ENCODE peak calls at places on chromosomes 13 and 19, in five cellular contexts. H, Y, X, S and M are unnamed samples.

GRCh38 chr13:98626298-98626940 is 49.5 kb upstream of the STK24 start:
- DNase-seq in X (no peak), Y (no peak), S (no peak), H (no peak), M (no peak)

GRCh38 chr19:35291916-35292315 is at the start of gene MAG:
- DNase-seq in H (no peak), S (no peak), X (peak), Y (no peak), M (peak)

GRCh38 chr19:46670874-46671273 is 9.9 kb upstream of the DACT3 start:
- DNase-seq in S (peak), X (no peak), Y (no peak), H (no peak), M (no peak)

GRCh38 chr19:53019684-53020083 is 6.0 kb downstream of the ERVV-1 start:
- DNase-seq in H (peak), Y (no peak), S (no peak), X (no peak), M (no peak)

GRCh38 chr13:30196025-30196424 is 111.3 kb downstream of the KATNAL1 start:
- DNase-seq in X (no peak), S (no peak), Y (no peak), H (no peak), M (no peak)

GRCh38 chr13:23470706-23471610 is 37.5 kb upstream of the SACS start:
- DNase-seq in H (no peak), X (no peak), Y (no peak), S (no peak), M (no peak)

GRCh38 chr13:33112745-33113144 is 96.5 kb downstream of the KL start:
- DNase-seq in Y (no peak), H (no peak), X (no peak), S (peak), M (no peak)

GRCh38 chr13:33016414-33017409 is at the start of gene KL:
- DNase-seq in S (peak), H (peak), Y (no peak), X (no peak), M (no peak)

GRCh38 chr19:42010245-42011126 is 16.5 kb upstream of the ATP1A3 start:
- DNase-seq in Y (no peak), X (no peak), H (no peak), S (peak), M (no peak)

GRCh38 chr13:47478985-47479384 is 522.1 kb downstream of the SUCLA2 start:
- DNase-seq in Y (no peak), H (no peak), S (peak), X (no peak), M (no peak)

GRCh38 chr19:14519860-14520407 is 1.7 kb upstream of the DNAJB1 start:
- DNase-seq in X (peak), H (peak), Y (peak), S (peak), M (no peak)

GRCh38 chr19:12705169-12705568 is 8.7 kb upstream of the FBXW9 start:
- DNase-seq in S (no peak), H (no peak), Y (no peak), X (no peak), M (no peak)

GRCh38 chr13:98549728-98550317 is 27.1 kb downstream of the STK24 start:
- DNase-seq in X (no peak), H (no peak), S (peak), Y (no peak), M (no peak)

GRCh38 chr13:30898721-30899188 is 7.3 kb upstream of the MEDAG start:
- DNase-seq in H (no peak), Y (no peak), X (no peak), S (peak), M (no peak)

GRCh38 chr13:24997367-24997967 is 98.5 kb upstream of the PABPC3 start:
- DNase-seq in Y (no peak), X (no peak), S (peak), H (peak), M (no peak)

GRCh38 chr13:77386880-77387606 is 60.1 kb upstream of the MYCBP2 start:
- DNase-seq in Y (no peak), H (no peak), X (no peak), S (peak), M (no peak)

GRCh38 chr19:38838208-38838985 is 6.8 kb upstream of the ECH1 start:
- DNase-seq in Y (peak), H (no peak), X (no peak), S (no peak), M (no peak)

GRCh38 chr13:30149248-30149647 is 158.1 kb downstream of the KATNAL1 start:
- DNase-seq in X (no peak), H (no peak), Y (no peak), S (no peak), M (no peak)

GRCh38 chr19:1122972-1123363 is 19.2 kb downstream of the GPX4 start:
- DNase-seq in Y (no peak), H (peak), X (no peak), S (peak), M (no peak)

GRCh38 chr19:17236414-17236716 is 9.4 kb downstream of the NR2F6 start:
- DNase-seq in H (peak), Y (no peak), X (no peak), S (no peak), M (no peak)

GRCh38 chr19:18135712-18136584 is 17.0 kb upstream of the PIK3R2 start:
- DNase-seq in H (peak), S (no peak), Y (no peak), X (no peak), M (no peak)

GRCh38 chr19:7787141-7787540 is 24.1 kb downstream of the CLEC4M start:
- DNase-seq in S (no peak), H (peak), Y (no peak), X (no peak), M (no peak)

GRCh38 chr13:89457977-89458376 is 1786.8 kb downstream of the SLITRK5 start:
- DNase-seq in Y (no peak), S (peak), X (no peak), H (no peak), M (no peak)

GRCh38 chr19:48476176-48476575 is 7.0 kb downstream of the CYTH2 start:
- DNase-seq in Y (no peak), S (no peak), X (no peak), H (no peak), M (no peak)

GRCh38 chr13:102901615-102902305 is 55.9 kb downstream of the ERCC5 start:
- DNase-seq in H (no peak), S (peak), X (peak), Y (no peak), M (no peak)

GRCh38 chr13:40220299-40220935 is 446.0 kb downstream of the FOXO1 start:
- DNase-seq in S (peak), X (no peak), Y (no peak), H (no peak), M (no peak)

GRCh38 chr19:41515054-41515652 is 60.8 kb upstream of the CEACAM21 start:
- DNase-seq in H (no peak), X (no peak), Y (no peak), S (no peak), M (no peak)

GRCh38 chr13:24745861-24746617 is 17.9 kb upstream of the RNF17 start:
- DNase-seq in H (no peak), Y (no peak), X (no peak), S (peak), M (no peak)

GRCh38 chr13:112952759-112953541 is 16.1 kb upstream of the MCF2L start:
- DNase-seq in X (no peak), Y (no peak), S (no peak), H (no peak), M (no peak)

GRCh38 chr13:101127741-101128353 is 288.5 kb downstream of the NALCN start:
- DNase-seq in Y (no peak), S (peak), X (no peak), H (no peak), M (no peak)

DNA sequence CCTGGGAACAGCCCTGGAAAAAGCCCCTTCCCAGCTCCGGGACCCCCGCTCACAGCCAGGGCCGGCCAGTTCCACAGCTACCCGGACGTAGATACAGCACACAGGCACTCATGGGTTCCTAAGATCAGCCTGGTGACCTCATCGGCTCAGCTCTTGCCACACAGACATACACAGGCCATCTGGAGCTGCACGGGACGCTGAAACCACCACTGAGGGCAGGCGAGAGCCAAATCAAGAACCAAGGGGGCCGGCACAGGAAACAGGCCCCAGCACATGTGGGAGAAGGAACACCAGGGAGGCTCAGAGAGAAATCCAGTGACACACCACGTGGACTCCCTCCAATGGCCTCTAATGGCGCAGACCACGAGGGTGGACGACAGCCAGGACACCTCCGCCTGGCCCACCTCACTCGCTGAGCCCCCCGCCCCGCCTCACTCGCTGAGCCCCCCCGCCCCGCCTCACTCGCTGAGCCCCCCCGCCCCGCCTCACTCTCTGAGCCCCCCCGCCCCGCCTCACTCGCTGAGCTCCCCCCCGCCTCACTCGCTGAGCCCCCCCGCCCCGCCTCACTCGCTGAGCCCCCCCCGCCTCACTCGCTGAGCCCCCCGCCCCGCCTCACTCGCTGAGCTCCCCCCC is 69.7 kb upstream of the C13orf46 start:
- DNase-seq in H (no peak), Y (peak), X (no peak), S (peak), M (no peak)
- H3K27ac ChIP-seq in H (no peak), Y (no peak), X (peak), S (peak), M (no peak)

GRCh38 chr13:64810701-64811258 is 2419.4 kb downstream of the PCDH9 start:
- DNase-seq in H (no peak), Y (no peak), S (peak), X (no peak), M (no peak)

DNA sequence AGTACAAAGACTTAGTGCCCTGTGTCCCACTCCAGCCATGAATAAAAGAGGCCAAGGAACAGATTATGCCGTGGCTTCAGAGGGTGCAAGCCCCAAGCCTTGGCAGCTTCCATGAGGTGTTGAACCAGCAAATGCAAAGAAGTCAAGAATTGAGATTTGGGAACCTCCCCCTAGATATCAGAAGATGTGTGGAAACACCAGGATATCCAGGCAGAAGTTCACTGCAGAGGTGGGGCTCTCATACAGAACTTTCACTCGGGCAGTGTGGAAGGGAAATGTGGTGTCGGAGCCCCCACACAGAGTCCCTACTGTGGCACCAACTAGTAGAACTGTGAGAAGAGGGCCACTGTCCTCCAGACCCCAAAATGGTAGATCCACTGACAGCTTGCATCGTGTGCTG is 2421.4 kb downstream of the PCDH9 start:
- DNase-seq in X (no peak), Y (no peak), H (no peak), S (no peak), M (no peak)
- H3K27ac ChIP-seq in X (no peak), Y (no peak), H (no peak), S (no peak), M (no peak)

GRCh38 chr13:82370306-82370705 is 1512.0 kb downstream of the SLITRK1 start:
- DNase-seq in S (no peak), Y (no peak), X (no peak), H (no peak), M (no peak)
- H3K27ac ChIP-seq in S (no peak), Y (no peak), X (no peak), H (no peak), M (no peak)

DNA sequence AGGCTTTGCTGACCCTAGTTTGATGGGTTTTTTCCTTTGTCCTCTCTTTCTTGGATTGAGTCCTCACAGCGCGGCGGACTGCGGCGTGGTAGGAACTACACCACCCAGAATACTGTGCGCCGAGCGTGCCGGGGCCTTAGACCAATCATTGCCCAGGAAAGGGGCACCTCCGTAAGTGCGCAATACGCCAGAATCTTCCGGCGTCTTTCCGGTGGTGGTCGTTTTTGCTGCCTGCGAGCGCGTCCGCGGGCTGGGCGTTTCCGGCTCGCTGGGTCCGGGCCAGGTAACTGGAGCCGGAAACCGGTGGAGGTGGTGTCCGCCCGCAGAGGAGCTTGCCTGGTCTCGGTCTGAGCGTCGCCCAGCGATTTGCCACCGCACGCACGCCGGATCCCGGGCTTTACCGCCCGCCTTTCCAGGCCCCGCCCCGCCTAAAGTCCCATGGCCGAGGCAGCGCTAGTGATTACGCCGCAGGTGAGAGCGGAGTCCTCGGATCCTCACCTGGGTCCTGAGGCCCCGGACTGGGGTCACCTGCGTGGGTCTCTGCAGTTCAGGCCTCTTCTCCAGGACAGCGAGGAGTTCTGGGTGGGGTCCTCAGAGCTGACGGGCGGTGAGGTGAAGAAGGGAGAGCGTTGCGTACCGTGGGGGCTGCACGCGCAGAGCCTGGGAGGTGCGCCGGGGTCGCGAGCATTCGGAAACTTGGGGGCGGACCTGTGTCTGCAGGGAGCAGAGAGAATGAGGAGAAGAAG is at the start of gene ZNF549:
- DNase-seq in H (peak), Y (peak), X (peak), S (peak), M (peak)
- H3K27ac ChIP-seq in H (peak), Y (peak), X (peak), S (peak), M (no peak)

GRCh38 chr13:114024603-114025431 is 50.9 kb upstream of the C13orf46 start:
- DNase-seq in S (no peak), Y (peak), X (no peak), H (no peak), M (no peak)
- H3K27ac ChIP-seq in S (no peak), Y (no peak), X (no peak), H (no peak), M (no peak)

GRCh38 chr13:73720216-73720840 is 413.9 kb downstream of the KLF12 start:
- DNase-seq in Y (no peak), X (no peak), S (peak), H (no peak), M (no peak)

GRCh38 chr13:73715910-73716257 is 418.3 kb downstream of the KLF12 start:
- DNase-seq in H (no peak), Y (no peak), S (no peak), X (no peak), M (no peak)

GRCh38 chr13:73715114-73715909 is 418.9 kb downstream of the KLF12 start:
- DNase-seq in X (no peak), S (no peak), Y (peak), H (no peak), M (no peak)

GRCh38 chr13:73718248-73718647 is 416.0 kb downstream of the KLF12 start:
- DNase-seq in S (no peak), H (no peak), X (no peak), Y (no peak), M (no peak)

DNA sequence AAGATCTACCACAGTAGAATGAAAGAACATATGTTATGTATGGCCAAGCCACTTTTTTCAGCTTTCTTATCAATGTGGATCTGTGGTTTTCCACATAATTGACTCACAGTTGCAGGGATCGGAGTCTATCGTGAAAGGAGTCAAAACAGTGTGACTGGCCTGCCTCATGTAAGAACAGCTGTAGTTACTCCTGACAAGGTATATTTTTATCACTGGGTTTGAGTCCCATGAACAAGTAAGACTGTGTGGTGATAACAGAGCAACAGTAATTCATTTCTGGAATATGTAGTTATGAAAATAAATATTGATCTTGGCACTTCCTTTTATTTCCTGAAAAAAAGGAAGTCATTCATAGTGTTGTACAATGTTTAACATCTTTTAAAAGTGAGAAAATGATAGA is 416.6 kb downstream of the KLF12 start:
- DNase-seq in Y (no peak), H (no peak), X (no peak), S (peak), M (no peak)
- H3K27ac ChIP-seq in Y (no peak), H (peak), X (no peak), S (no peak), M (no peak)

GRCh38 chr13:106919093-106919492 is 351.2 kb upstream of the ARGLU1 start:
- DNase-seq in Y (no peak), S (no peak), H (no peak), X (no peak), M (no peak)

GRCh38 chr13:106915146-106915545 is 347.2 kb upstream of the ARGLU1 start:
- DNase-seq in S (no peak), Y (no peak), X (no peak), H (no peak), M (no peak)

GRCh38 chr13:106917673-106918652 is 350.0 kb upstream of the ARGLU1 start:
- DNase-seq in X (peak), S (peak), Y (peak), H (peak), M (peak)

GRCh38 chr13:106917024-106917491 is 349.1 kb upstream of the ARGLU1 start:
- DNase-seq in Y (no peak), X (no peak), S (no peak), H (no peak), M (no peak)

GRCh38 chr13:106916329-106916728 is 348.4 kb upstream of the ARGLU1 start:
- DNase-seq in Y (no peak), S (no peak), H (no peak), X (no peak), M (no peak)
- H3K27ac ChIP-seq in Y (no peak), S (no peak), H (no peak), X (no peak), M (no peak)